ENCODE peak calls at places on chromosomes 7 and 10, in ten cellular contexts. R is heart left ventricle; X is GM12865; T is WERI-Rb-1; V is tibial artery; J is PC-9; H is astrocyte of the spinal cord; I is cardiac fibroblast; S is brain microvascular endothelial cell; U is CD8-positive, alpha-beta T cell. P is an unnamed sample.

GRCh38 chr7:135327458-135327857 is 93.8 kb downstream of the STRA8 start:
- DNase-seq in R (no peak), S (no peak), J (no peak), H (no peak), U (no peak), T (no peak), V (no peak), X (no peak), I (no peak), P (no peak)

GRCh38 chr7:25481891-25482290 is 253.6 kb upstream of the NPVF start:
- DNase-seq in T (no peak), H (no peak), X (no peak), U (no peak), S (no peak), R (no peak), I (no peak), J (no peak), V (no peak), P (no peak)

GRCh38 chr7:129646369-129647021 is 35.0 kb downstream of the NRF1 start:
- DNase-seq in S (no peak), J (no peak), H (no peak), T (no peak), I (no peak), U (no peak), R (no peak), V (no peak), X (no peak), P (no peak)

GRCh38 chr10:44068716-44069482 is 316.0 kb downstream of the CXCL12 start:
- DNase-seq in U (no peak), I (peak; percentile 52), R (no peak), J (no peak), S (peak; percentile 9), X (no peak), T (no peak), V (peak; percentile 75), H (no peak), P (no peak)

GRCh38 chr10:24462889-24463552 is 254.1 kb downstream of the KIAA1217 start:
- DNase-seq in R (no peak), T (no peak), H (peak; percentile 51), U (no peak), I (no peak), S (peak; percentile 51), V (no peak), X (no peak), J (no peak), P (no peak)

GRCh38 chr7:152035807-152036206 is 10.3 kb downstream of the GALNT11 start:
- DNase-seq in S (no peak), T (no peak), U (no peak), H (no peak), X (no peak), J (no peak), R (no peak), I (no peak), V (no peak), P (no peak)

GRCh38 chr10:127802532-127803055 is 65.6 kb downstream of the FOXI2 start:
- DNase-seq in U (no peak), X (no peak), R (no peak), V (no peak), H (no peak), S (no peak), I (no peak), J (no peak), T (no peak), P (no peak)

GRCh38 chr7:365593-365992 is 75.6 kb downstream of the FOXL3 start:
- DNase-seq in T (no peak), X (no peak), S (no peak), I (no peak), V (no peak), H (no peak), U (no peak), R (no peak), J (no peak), P (no peak)

GRCh38 chr10:69451784-69452251 is 553 bp downstream of the TSPAN15 start:
- DNase-seq in T (peak; percentile 68), X (no peak), H (no peak), S (no peak), U (no peak), I (no peak), R (no peak), J (peak; percentile 66), V (no peak), P (peak; percentile 73)

GRCh38 chr10:18545626-18546025 is 105.8 kb downstream of the NSUN6 start:
- DNase-seq in I (no peak), X (no peak), H (peak; percentile 17), T (no peak), R (no peak), U (no peak), V (no peak), J (no peak), S (peak; percentile 6), P (no peak)

GRCh38 chr7:13850185-13850752 is 139.2 kb downstream of the ETV1 start:
- DNase-seq in J (peak; percentile 91), X (peak; percentile 44), H (peak; percentile 98), U (peak; percentile 38), V (no peak), I (peak; percentile 96), R (no peak), T (no peak), S (peak; percentile 94), P (no peak)

GRCh38 chr10:75776738-75777504 is 345.5 kb downstream of the LRMDA start:
- DNase-seq in V (no peak), U (no peak), X (no peak), J (no peak), S (no peak), R (no peak), H (no peak), I (no peak), T (no peak), P (no peak)

GRCh38 chr10:132369636-132370185 is 27.3 kb upstream of the PWWP2B start:
- DNase-seq in T (no peak), V (no peak), R (no peak), S (no peak), H (no peak), U (no peak), J (no peak), X (no peak), I (no peak), P (no peak)

GRCh38 chr7:150368884-150369739 is 490 bp downstream of the REPIN1 start:
- DNase-seq in T (peak; percentile 89), S (peak; percentile 44), H (peak; percentile 63), I (peak; percentile 58), J (peak; percentile 57), V (peak; percentile 59), R (peak; percentile 85), X (peak; percentile 89), U (peak; percentile 60), P (peak; percentile 65)

GRCh38 chr10:82814635-82815034 is 939.6 kb downstream of the NRG3 start:
- DNase-seq in I (peak; percentile 2), R (no peak), J (no peak), X (peak; percentile 12), U (no peak), S (no peak), T (no peak), V (no peak), H (peak; percentile 13), P (no peak)

GRCh38 chr10:22433875-22434274 is 88.6 kb downstream of the SPAG6 start:
- DNase-seq in X (no peak), S (peak; percentile 56), R (no peak), J (peak; percentile 92), V (no peak), T (no peak), I (peak; percentile 96), H (peak; percentile 89), U (no peak), P (no peak)

GRCh38 chr7:158037211-158037610 is 550.4 kb downstream of the PTPRN2 start:
- DNase-seq in R (no peak), T (no peak), J (no peak), U (no peak), V (no peak), S (no peak), H (no peak), X (no peak), I (no peak), P (no peak)

GRCh38 chr10:59885430-59886134 is 20.8 kb downstream of the CCDC6 start:
- DNase-seq in T (no peak), R (no peak), X (peak; percentile 93), U (no peak), I (no peak), S (no peak), H (no peak), J (no peak), V (no peak), P (no peak)
- H3K4me3 ChIP-seq in T (no peak overlapping the region), R (no peak overlapping the region), X (no peak overlapping the region), U (no peak overlapping the region), I (no peak overlapping the region), S (no peak overlapping the region), H (no peak overlapping the region), J (no peak overlapping the region), V (no peak overlapping the region), P (no peak overlapping the region)

GRCh38 chr7:4820405-4820967 is 41.3 kb downstream of the PAPOLB start:
- DNase-seq in T (no peak), S (no peak), V (no peak), I (no peak), X (no peak), J (no peak), H (no peak), R (peak; percentile 57), U (no peak), P (no peak)
- TF ChIP-seq CTCF in T (no peak), S (no peak), V (no peak), I (no peak), X (no peak), J (no peak), H (no peak), R (no peak), U (no peak), P (no peak)

GRCh38 chr10:102420810-102421644 is at the start of gene FBXL15:
- DNase-seq in V (peak; percentile 98), S (peak; percentile 95), I (peak; percentile 98), R (peak; percentile 97), U (peak; percentile 98), X (peak; percentile 98), H (peak; percentile 97), T (peak; percentile 96), J (peak; percentile 85), P (peak; percentile 98)
- H3K4me3 ChIP-seq in V (peak within 1 kb of the TSS; percentile 86), S (peak within 1 kb of the TSS; percentile 87), I (peak within 1 kb of the TSS; percentile 91), R (peak within 1 kb of the TSS; percentile 98), U (peak within 1 kb of the TSS; percentile 81), X (peak within 1 kb of the TSS; percentile 57), H (peak within 1 kb of the TSS; percentile 82), T (peak within 1 kb of the TSS; percentile 88), J (peak within 1 kb of the TSS; percentile 94), P (peak within 1 kb of the TSS; percentile 88)

GRCh38 chr10:42753507-42754154 is 29.0 kb upstream of the BMS1 start:
- DNase-seq in J (no peak), T (no peak), S (no peak), U (no peak), R (no peak), V (no peak), I (no peak), H (no peak), X (no peak), P (no peak)

GRCh38 chr10:42754155-42755027 is 28.2 kb upstream of the BMS1 start:
- DNase-seq in U (no peak), I (peak; percentile 11), J (no peak), X (no peak), V (no peak), H (peak; percentile 6), R (peak; percentile 34), T (peak; percentile 37), S (no peak), P (no peak)

GRCh38 chr10:42755591-42756093 is 27.0 kb upstream of the BMS1 start:
- DNase-seq in R (no peak), U (no peak), J (no peak), T (no peak), I (no peak), H (no peak), X (no peak), S (no peak), V (no peak), P (no peak)

GRCh38 chr10:42753126-42753506 is 29.5 kb upstream of the BMS1 start:
- DNase-seq in R (peak; percentile 74), X (peak; percentile 22), S (peak; percentile 58), T (peak; percentile 77), H (peak; percentile 63), U (peak; percentile 57), J (no peak), V (peak; percentile 72), I (peak; percentile 75), P (peak; percentile 80)

GRCh38 chr10:42755028-42755451 is 27.6 kb upstream of the BMS1 start:
- DNase-seq in U (no peak), R (no peak), J (no peak), X (no peak), T (no peak), V (no peak), S (no peak), H (no peak), I (no peak), P (no peak)
- TF ChIP-seq CTCF in U (no peak), R (no peak), J (no peak), X (no peak), T (peak; percentile 19), V (no peak), S (no peak), H (no peak), I (no peak), P (no peak)

P was measured in lung.